ENCODE peak calls at places on chromosomes 16 and 17, in nine cellular contexts. I is right lobe of liver, S is tibial nerve, K is body of pancreas, Y is K562, G is A549, D is endothelial cell of umbilical vein, E is stomach, L is breast epithelium. O is an unnamed sample. For H3K4me1, the result is how much of the 10 kb centered on the place peaks cover.

GRCh38 chr17:42682400-42683384 is at the start of gene CNTNAP1:
- DNase-seq in I (peak), S (no peak), K (peak), Y (no peak), G (peak), D (peak), E (peak), L (no peak), O (peak)

GRCh38 chr16:27154573-27155521 is 48.5 kb upstream of the KDM8 start:
- DNase-seq in I (peak), S (peak), K (peak), Y (peak), G (peak), D (peak), E (peak), L (no peak), O (peak)

GRCh38 chr16:84312783-84313382 is 18.2 kb downstream of the WFDC1 start:
- DNase-seq in I (no peak), S (no peak), K (peak), Y (no peak), G (no peak), D (no peak), E (no peak), L (no peak), O (peak)

GRCh38 chr17:13600475-13601316 is 1.0 kb downstream of the HS3ST3A1 start:
- DNase-seq in I (peak), S (no peak), K (no peak), Y (peak), G (no peak), D (no peak), E (no peak), L (no peak), O (no peak)

GRCh38 chr16:87931504-87931903 is 4.8 kb downstream of the CA5A start:
- DNase-seq in I (no peak), S (no peak), K (no peak), Y (peak), G (no peak), D (no peak), E (no peak), L (no peak), O (no peak)

GRCh38 chr17:1485311-1485747 is 7.2 kb downstream of the MYO1C start:
- DNase-seq in I (peak), S (no peak), K (peak), Y (peak), G (peak), D (peak), E (peak), L (no peak), O (peak)

GRCh38 chr16:85735225-85735722 is 15.6 kb downstream of the C16orf74 start:
- DNase-seq in I (no peak), S (no peak), K (no peak), Y (no peak), G (no peak), D (no peak), E (peak), L (no peak), O (peak)

GRCh38 chr16:88700636-88701482 is 5.3 kb downstream of the RNF166 start:
- DNase-seq in I (peak), S (peak), K (peak), Y (peak), G (no peak), D (peak), E (peak), L (peak), O (peak)

GRCh38 chr16:69486272-69486671 is 61.9 kb downstream of the CYB5B start:
- DNase-seq in I (no peak), S (no peak), K (no peak), Y (no peak), G (no peak), D (no peak), E (no peak), L (no peak), O (no peak)

GRCh38 chr16:69486724-69487123 is 62.3 kb downstream of the CYB5B start:
- DNase-seq in I (no peak), S (no peak), K (no peak), Y (no peak), G (no peak), D (no peak), E (no peak), L (no peak), O (no peak)

GRCh38 chr16:69485816-69486215 is 61.4 kb downstream of the CYB5B start:
- DNase-seq in I (no peak), S (no peak), K (no peak), Y (no peak), G (no peak), D (no peak), E (no peak), L (no peak), O (no peak)

GRCh38 chr16:69483611-69484010 is 59.2 kb downstream of the CYB5B start:
- DNase-seq in I (no peak), S (no peak), K (no peak), Y (no peak), G (no peak), D (no peak), E (no peak), L (no peak), O (no peak)

DNA sequence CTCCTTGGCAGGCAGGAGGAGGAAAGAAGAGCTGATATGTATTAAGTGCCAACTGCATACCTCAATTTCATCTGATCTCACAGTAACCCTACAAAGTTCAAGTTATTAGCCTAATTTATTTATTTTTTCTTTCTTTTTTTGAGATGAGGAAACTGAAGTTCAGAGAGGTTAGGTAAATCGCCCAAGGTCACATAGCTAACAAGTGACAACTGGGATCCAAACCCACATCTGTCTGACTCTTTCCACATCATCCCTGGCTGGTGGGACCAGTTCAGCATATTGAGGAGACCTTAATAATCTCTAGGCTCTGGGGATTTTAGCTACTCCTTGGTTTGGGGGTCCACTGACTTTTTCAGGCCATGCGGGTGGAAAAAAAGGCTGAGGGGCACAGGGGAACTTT is 60.9 kb downstream of the CYB5B start:
- DNase-seq in I (no peak), S (no peak), K (no peak), Y (no peak), G (no peak), D (no peak), E (no peak), L (no peak), O (no peak)
- TF ChIP-seq POLR2A in I (no peak), S (no peak), K (no peak), Y (no peak), G (no peak), D (no peak), E (no peak), L (no peak), O (no peak)

DNA sequence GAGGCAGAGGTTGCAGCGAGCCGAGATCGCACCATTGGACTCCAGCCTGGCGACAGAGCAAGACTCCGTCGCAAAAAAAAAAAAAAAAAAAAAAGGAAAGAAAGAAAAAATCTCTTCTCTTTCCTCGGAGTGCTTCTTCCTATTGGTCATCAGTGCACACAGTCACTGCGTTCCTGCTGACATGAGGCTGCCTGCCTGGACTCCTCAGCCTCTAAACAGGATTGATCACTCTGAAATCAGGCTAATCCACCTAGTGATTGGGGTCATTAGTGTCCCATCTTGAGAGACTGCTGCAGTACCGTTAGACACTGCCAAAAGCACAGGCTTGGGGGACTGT is 30.8 kb downstream of the PLCD3 start:
- DNase-seq in I (no peak), S (no peak), K (no peak), Y (no peak), G (no peak), D (no peak), E (no peak), L (no peak), O (no peak)
- H3K27ac ChIP-seq in I (no peak), S (no peak), K (no peak), Y (no peak), G (no peak), D (no peak), E (no peak), L (peak), O (no peak)

GRCh38 chr17:63706346-63707102 is 6.6 kb upstream of the LIMD2 start:
- DNase-seq in I (no peak), S (no peak), K (no peak), Y (no peak), G (no peak), D (no peak), E (no peak), L (no peak), O (no peak)
- H3K4me1 ChIP-seq in I (under half), S (under half), K (under half), Y (under half), G (under half), D (under half), E (under half), L (under half), O (under half)

GRCh38 chr16:48385272-48385953 is at the start of gene SIAH1:
- DNase-seq in I (peak), S (peak), K (peak), Y (peak), G (peak), D (peak), E (peak), L (peak), O (peak)
- TF ChIP-seq POLR2A in I (peak), S (peak), K (peak), Y (peak), G (peak), D (peak), E (peak), L (no peak), O (peak)

GRCh38 chr17:67489273-67489672 is 112.2 kb downstream of the PITPNC1 start:
- DNase-seq in I (no peak), S (no peak), K (no peak), Y (no peak), G (no peak), D (no peak), E (no peak), L (no peak), O (no peak)

GRCh38 chr17:67488768-67489167 is 111.7 kb downstream of the PITPNC1 start:
- DNase-seq in I (no peak), S (no peak), K (no peak), Y (no peak), G (no peak), D (no peak), E (no peak), L (no peak), O (no peak)

GRCh38 chr17:67490471-67490870 is 113.4 kb downstream of the PITPNC1 start:
- DNase-seq in I (no peak), S (no peak), K (no peak), Y (no peak), G (no peak), D (no peak), E (no peak), L (no peak), O (no peak)

GRCh38 chr17:67487506-67487905 is 110.4 kb downstream of the PITPNC1 start:
- DNase-seq in I (no peak), S (no peak), K (no peak), Y (no peak), G (no peak), D (no peak), E (no peak), L (no peak), O (no peak)

DNA sequence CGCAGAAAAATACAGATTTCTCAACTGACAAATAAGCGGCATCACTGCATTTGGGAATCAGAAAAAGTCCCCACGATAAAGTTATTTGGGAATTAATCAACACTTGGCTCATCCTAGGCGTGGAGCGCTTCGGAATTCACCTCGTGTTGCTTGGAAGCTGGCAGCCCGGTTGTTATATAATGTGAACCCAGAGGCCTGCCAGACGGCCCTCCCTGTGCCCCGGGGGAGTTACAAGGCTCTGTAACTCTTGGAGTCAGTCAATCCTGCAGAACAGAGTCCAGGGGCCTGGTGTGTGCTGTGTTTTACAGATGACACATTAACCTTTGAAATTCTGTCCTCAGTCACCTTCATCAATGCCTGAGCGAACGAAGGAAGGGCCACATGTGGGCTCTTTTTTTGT is 111.1 kb downstream of the PITPNC1 start:
- DNase-seq in I (peak), S (no peak), K (peak), Y (no peak), G (no peak), D (no peak), E (no peak), L (no peak), O (no peak)
- H3K27ac ChIP-seq in I (no peak), S (no peak), K (no peak), Y (no peak), G (peak), D (no peak), E (peak), L (no peak), O (peak)

DNA sequence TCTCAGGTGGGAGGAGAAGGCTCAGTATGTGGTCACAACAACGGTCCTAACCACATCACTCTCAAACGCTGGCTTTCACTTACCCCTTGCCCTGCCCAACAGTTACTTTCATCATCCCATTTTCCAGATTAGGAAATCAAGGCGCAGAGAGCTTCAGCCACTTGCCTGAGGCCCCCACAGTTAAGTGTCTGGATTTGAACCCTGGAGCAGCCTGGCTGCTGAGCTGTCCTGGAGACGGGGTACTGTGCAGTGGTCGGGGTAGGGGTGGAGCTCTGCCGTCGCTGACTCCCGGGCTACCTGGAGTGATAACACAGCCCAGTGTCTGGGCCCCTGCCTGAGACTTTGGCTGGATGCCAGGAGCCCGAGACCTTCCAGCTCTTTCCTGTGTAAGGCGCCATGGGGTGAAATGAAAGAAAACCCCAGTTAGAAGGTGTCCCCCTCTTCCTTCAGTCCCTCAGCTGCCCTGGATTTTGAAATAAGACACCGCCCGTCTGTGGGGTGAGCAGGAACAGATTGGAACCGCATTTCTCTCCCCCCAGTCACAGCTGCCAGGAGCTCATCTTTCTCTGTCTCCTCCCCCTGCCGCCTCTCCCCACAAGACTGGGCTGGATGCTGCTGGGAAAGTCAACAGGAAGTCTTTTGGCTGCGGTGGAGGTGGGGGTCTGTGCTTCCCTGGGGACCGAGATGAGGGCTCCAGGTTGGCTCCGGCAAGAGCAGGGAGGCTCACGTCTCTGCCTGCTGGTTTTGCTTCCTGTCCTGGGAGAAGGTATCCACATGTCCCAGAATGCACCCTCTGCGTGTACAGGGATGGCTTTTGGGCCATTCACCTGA is 280.2 kb downstream of the SEC14L1 start:
- DNase-seq in I (peak), S (no peak), K (no peak), Y (peak), G (peak), D (peak), E (no peak), L (peak), O (peak)
- H3K4me1 ChIP-seq in I (under half), S (half or more), K (half or more), Y (half or more), G (half or more), D (under half), E (half or more), L (half or more), O (half or more)

GRCh38 chr17:82480345-82480744 is 21.8 kb downstream of the NARF start:
- DNase-seq in I (no peak), S (no peak), K (no peak), Y (no peak), G (no peak), D (no peak), E (no peak), L (no peak), O (no peak)
- TF ChIP-seq POLR2A in I (no peak), S (no peak), K (no peak), Y (no peak), G (no peak), D (no peak), E (no peak), L (no peak), O (no peak)

GRCh38 chr17:60601443-60602384 is 1.7 kb downstream of the PPM1D start:
- DNase-seq in I (no peak), S (peak), K (peak), Y (peak), G (peak), D (peak), E (peak), L (no peak), O (peak)
- H3K27ac ChIP-seq in I (peak), S (peak), K (peak), Y (peak), G (peak), D (peak), E (peak), L (peak), O (peak)

GRCh38 chr16:48556210-48556912 is 53.6 kb downstream of the N4BP1 start:
- DNase-seq in I (no peak), S (no peak), K (no peak), Y (no peak), G (no peak), D (no peak), E (no peak), L (no peak), O (no peak)

GRCh38 chr16:48559462-48560211 is 50.3 kb downstream of the N4BP1 start:
- DNase-seq in I (no peak), S (no peak), K (no peak), Y (no peak), G (no peak), D (no peak), E (no peak), L (no peak), O (no peak)

GRCh38 chr16:48555597-48555996 is 54.4 kb downstream of the N4BP1 start:
- DNase-seq in I (no peak), S (no peak), K (no peak), Y (no peak), G (no peak), D (no peak), E (no peak), L (no peak), O (no peak)

GRCh38 chr16:48558269-48558915 is 51.6 kb downstream of the N4BP1 start:
- DNase-seq in I (no peak), S (no peak), K (no peak), Y (no peak), G (no peak), D (peak), E (no peak), L (no peak), O (no peak)

DNA sequence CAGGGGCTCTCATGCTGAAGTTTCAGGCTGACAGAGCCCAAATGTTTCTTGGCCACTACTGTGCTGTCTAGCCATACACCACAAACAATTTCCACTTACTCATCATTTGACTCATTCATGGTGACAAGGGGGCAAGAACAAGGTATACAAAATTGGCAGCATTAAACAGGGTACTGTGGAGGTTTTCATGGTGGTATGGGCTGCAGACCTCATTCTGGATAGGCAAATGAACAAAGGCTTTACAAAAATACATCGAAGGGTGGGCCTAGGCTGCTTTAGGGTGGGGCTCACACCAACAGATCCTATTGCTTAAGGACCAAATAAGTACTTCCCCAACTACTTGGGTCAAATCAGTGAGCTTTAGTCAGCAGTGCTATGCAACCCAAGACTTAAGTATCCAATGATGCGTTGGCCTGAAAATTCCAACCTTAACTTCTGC is 53.0 kb downstream of the N4BP1 start:
- DNase-seq in I (no peak), S (no peak), K (no peak), Y (no peak), G (no peak), D (peak), E (no peak), L (no peak), O (no peak)
- H3K4me1 ChIP-seq in I (under half), S (half or more), K (under half), Y (under half), G (under half), D (under half), E (half or more), L (under half), O (under half)

O was measured in transverse colon.